ENCODE peak calls at places on chromosomes 1 and 21, in eight cellular contexts. J is CD8-positive, alpha-beta memory T cell; W is lower lobe of right lung; A is RWPE2; S is lung; K is mucosa of descending colon; V is mesendoderm; U is heart right ventricle. O is an unnamed sample. For H3K4me1, the result is how much of the 10 kb centered on the place peaks cover.

GRCh38 chr1:170219163-170219562 is 73.4 kb downstream of the NTMT2 start:
- DNase-seq in J (no peak), W (no peak), A (no peak), S (no peak), K (no peak), V (no peak), U (no peak), O (no peak)

GRCh38 chr1:186152227-186152944 is 222.7 kb downstream of the TPR start:
- DNase-seq in J (no peak), W (no peak), A (no peak), S (no peak), K (no peak), V (peak), U (no peak), O (no peak)

GRCh38 chr1:220527279-220528048 is 472 bp upstream of the MARK1 start:
- DNase-seq in J (no peak), W (no peak), A (no peak), S (no peak), K (peak), V (peak), U (peak), O (no peak)

GRCh38 chr1:219446288-219446687 is 166.6 kb downstream of the ZC3H11B start:
- DNase-seq in J (no peak), W (no peak), A (no peak), S (no peak), K (no peak), V (peak), U (no peak), O (no peak)

GRCh38 chr1:153474349-153474748 is 13.9 kb upstream of the S100A7 start:
- DNase-seq in J (no peak), W (no peak), A (no peak), S (no peak), K (no peak), V (no peak), U (no peak), O (no peak)

GRCh38 chr1:116538527-116538926 is 32.3 kb downstream of the CD58 start:
- DNase-seq in J (no peak), W (no peak), A (no peak), S (no peak), K (no peak), V (no peak), U (no peak), O (no peak)

GRCh38 chr21:45078877-45079281 is 4.5 kb downstream of the ADARB1 start:
- DNase-seq in J (peak), W (no peak), A (no peak), S (no peak), K (no peak), V (no peak), U (no peak), O (no peak)

GRCh38 chr21:34282223-34282622 is 81.6 kb upstream of the KCNE2 start:
- DNase-seq in J (no peak), W (no peak), A (no peak), S (no peak), K (no peak), V (no peak), U (no peak), O (no peak)

GRCh38 chr1:14039894-14040430 is 340.0 kb downstream of the PRDM2 start:
- DNase-seq in J (no peak), W (no peak), A (no peak), S (no peak), K (no peak), V (peak), U (no peak), O (no peak)

GRCh38 chr1:172070055-172070454 is 228.8 kb downstream of the DNM3 start:
- DNase-seq in J (no peak), W (no peak), A (no peak), S (no peak), K (no peak), V (no peak), U (no peak), O (no peak)

GRCh38 chr1:67814121-67814772 is 19.0 kb downstream of the GNG12 start:
- DNase-seq in J (no peak), W (no peak), A (no peak), S (no peak), K (no peak), V (no peak), U (no peak), O (no peak)
- H3K4me1 ChIP-seq in J (under half), W (under half), A (under half), S (under half), K (under half), V (under half), U (half or more), O (under half)

GRCh38 chr1:4176841-4177240 is 276.8 kb upstream of the C1orf174 start:
- DNase-seq in J (no peak), W (no peak), A (no peak), S (no peak), K (no peak), V (no peak), U (no peak), O (no peak)

GRCh38 chr1:4175566-4176405 is 275.7 kb upstream of the C1orf174 start:
- DNase-seq in J (no peak), W (no peak), A (no peak), S (peak), K (no peak), V (no peak), U (no peak), O (no peak)

GRCh38 chr1:4178501-4178900 is 278.4 kb upstream of the C1orf174 start:
- DNase-seq in J (no peak), W (no peak), A (no peak), S (peak), K (no peak), V (no peak), U (no peak), O (no peak)

GRCh38 chr1:4180066-4180735 is 280.1 kb upstream of the C1orf174 start:
- DNase-seq in J (no peak), W (no peak), A (no peak), S (peak), K (no peak), V (peak), U (no peak), O (no peak)

DNA sequence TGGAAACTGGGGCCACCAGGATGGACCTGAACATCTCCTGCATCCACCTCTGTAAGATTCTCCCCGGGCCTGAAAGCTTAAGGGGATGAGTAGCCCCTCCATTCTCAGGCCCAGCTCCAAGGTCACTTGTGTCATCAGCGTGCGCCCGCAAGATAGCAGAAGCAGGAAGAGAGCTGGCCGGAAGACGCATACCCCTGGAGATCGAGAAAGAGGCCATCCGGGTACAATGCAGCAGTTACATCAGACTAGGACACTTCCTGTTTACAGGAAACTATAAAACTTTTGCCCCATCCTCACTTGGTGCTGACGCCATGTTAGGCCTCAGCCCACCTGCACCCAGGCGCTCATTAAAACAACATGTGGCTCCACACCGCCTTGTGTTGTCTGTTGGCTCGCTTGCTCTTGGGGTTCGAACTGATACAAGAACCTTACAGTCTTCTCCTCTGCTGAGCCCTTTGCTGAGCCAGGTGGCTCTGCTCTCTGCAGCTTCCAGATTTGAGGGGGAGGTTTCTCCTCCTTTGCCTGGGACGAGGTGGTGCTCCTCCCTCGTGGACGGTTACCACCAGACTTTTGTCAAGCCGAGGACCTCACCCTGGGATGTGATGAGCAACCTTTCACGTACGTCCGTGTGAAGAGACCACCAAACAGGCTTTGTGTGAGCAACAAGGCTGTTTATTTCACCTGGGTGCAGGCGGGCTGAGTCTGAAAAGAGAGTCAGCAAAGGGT is 277.5 kb upstream of the C1orf174 start:
- DNase-seq in J (no peak), W (no peak), A (no peak), S (peak), K (no peak), V (no peak), U (no peak), O (no peak)
- H3K4me3 ChIP-seq in J (no peak), W (no peak), A (no peak), S (no peak), K (no peak), V (no peak), U (no peak), O (no peak)

DNA sequence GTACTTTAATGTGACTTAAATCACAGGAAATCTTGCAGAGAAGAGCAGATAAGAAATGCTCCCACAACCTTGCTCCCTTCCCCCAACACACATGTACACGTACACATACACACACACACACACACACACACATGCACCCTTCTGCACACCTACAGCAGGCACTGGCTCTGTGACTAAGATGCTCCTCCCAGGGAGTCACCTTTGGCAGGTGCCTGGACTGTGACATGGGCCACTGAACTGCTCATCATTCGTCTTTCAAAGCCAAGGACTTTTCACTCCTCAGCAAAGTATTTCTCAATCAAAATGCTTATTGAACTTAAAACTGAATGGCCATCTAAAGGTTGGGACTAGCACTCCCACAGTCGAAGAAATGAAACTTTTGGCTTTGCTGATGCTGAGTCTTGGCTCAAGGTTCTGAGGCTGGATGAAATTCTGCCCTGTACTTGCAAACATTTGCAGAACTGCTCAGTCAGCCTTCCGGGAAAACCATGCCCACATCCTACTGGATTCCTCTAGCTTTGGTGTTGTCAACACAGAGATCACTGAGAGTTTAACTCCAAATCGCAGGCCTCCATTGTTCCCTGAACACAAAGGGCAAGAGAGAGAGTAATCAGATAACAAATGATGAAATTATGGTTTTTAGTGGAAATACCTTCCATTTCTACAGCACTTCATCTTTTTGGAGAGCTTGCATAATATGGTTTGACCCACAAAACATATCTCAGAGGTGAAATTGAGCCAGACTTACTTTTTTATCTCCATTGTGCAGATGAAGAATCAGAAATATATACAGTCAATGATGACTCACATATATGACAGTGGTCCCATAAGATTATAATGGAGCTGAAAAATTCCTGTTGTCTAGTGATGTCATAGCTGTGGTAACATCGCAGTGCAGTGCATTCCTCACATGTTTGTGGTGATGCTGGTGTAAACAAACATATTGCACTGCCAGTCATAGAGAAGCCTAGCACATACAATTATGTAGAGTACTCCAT is 72.4 kb upstream of the BCAR3 start:
- DNase-seq in J (no peak), W (no peak), A (no peak), S (peak), K (no peak), V (no peak), U (no peak), O (no peak)
- H3K4me1 ChIP-seq in J (under half), W (half or more), A (half or more), S (under half), K (under half), V (under half), U (half or more), O (under half)

DNA sequence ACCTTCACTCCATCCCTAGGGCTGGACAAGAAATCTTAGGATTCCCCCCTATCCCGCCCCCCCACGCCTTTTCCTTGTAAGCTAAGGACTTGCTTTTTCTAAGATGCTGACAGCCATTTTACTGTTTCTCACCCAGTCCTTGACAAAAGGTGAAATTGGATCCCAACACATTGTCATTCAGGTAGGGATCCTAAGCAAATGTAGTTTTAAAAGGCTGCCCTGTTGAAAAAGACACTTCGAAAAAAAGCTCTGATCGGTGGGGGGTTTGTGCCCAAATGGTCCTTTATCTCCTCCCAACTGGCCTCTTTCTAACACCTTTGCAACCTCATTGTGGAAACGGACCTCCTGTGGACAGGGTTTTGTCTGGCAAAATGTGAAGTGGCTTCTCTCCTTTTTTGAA is 2.9 kb downstream of the CACHD1 start:
- DNase-seq in J (no peak), W (no peak), A (no peak), S (no peak), K (no peak), V (peak), U (no peak), O (no peak)
- H3K4me3 ChIP-seq in J (no peak), W (peak), A (no peak), S (no peak), K (no peak), V (no peak), U (no peak), O (no peak)

GRCh38 chr21:43189936-43190335 is 21.1 kb downstream of the CRYAA start:
- DNase-seq in J (no peak), W (no peak), A (peak), S (no peak), K (no peak), V (no peak), U (no peak), O (no peak)
- H3K4me1 ChIP-seq in J (under half), W (under half), A (under half), S (under half), K (under half), V (under half), U (under half), O (under half)

GRCh38 chr1:89635825-89636815 is 3.2 kb downstream of the LRRC8C start:
- DNase-seq in J (no peak), W (no peak), A (no peak), S (no peak), K (no peak), V (no peak), U (no peak), O (no peak)
- H3K4me3 ChIP-seq in J (peak), W (peak), A (no peak), S (no peak), K (no peak), V (no peak), U (peak), O (no peak)

GRCh38 chr1:205447457-205448415 is 8.1 kb downstream of the BLACAT1 start:
- DNase-seq in J (no peak), W (no peak), A (no peak), S (no peak), K (no peak), V (peak), U (no peak), O (no peak)
- H3K4me1 ChIP-seq in J (under half), W (under half), A (under half), S (under half), K (under half), V (half or more), U (under half), O (under half)

DNA sequence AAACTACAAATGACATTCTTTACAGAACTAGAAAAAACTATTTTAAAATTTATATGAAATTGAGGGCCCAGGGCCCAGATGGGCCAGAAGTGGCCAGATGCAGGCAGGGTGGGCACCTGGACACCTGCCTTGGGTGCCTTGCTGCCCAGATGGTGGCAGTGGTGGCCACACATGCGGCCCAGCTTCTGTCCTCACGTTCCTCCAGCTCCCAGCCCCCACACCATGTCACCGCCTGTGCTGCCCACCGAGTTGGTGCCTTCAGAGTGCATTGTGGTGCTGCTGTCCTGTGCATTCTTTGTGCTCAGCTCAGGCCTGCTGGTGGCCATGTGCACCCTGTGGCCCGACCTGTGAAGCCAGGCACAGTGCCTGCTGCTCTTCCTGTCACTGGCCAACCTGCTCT is 216.8 kb upstream of the CXADR start:
- DNase-seq in J (no peak), W (no peak), A (no peak), S (no peak), K (no peak), V (no peak), U (no peak), O (no peak)
- H3K4me3 ChIP-seq in J (no peak), W (no peak), A (no peak), S (no peak), K (no peak), V (no peak), U (no peak), O (no peak)

DNA sequence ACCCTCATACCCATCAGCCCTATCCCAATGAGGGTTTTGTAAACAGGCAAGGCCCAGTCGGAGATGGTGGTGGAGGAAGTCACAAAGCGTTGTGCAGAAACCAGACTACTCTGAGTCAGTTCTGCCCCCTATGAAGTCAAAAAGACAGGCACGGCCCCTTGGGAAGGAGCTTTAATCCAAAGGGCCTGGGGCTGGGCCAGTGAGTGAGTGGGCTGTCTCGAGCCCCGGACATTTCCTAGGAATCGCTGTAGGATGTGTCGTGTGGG is 442 bp upstream of the AHCYL1 start:
- DNase-seq in J (no peak), W (no peak), A (no peak), S (no peak), K (no peak), V (no peak), U (no peak), O (no peak)
- H3K4me1 ChIP-seq in J (under half), W (half or more), A (under half), S (under half), K (under half), V (under half), U (half or more), O (under half)